ENCODE peak calls at places on chromosomes 11 and 22, in ten cellular contexts. One of them, this sample, is unnamed.

GRCh38 chr11:41845066-41845465 is 385.6 kb upstream of the LRRC4C start:
- DNase-seq in adrenal gland: no peak
- DNase-seq in psoas muscle: no peak
- DNase-seq in RWPE1: no peak
- DNase-seq in BE2C: no peak
- DNase-seq in colonic mucosa: no peak
- DNase-seq in AG10803: no peak
- DNase-seq in HFFc6: no peak
- DNase-seq in choroid plexus epithelial cell: no peak
- DNase-seq in breast epithelium: no peak
- DNase-seq in this sample: no peak

GRCh38 chr11:93587858-93588581 is 44.8 kb upstream of the SMCO4 start:
- DNase-seq in colonic mucosa: peak; percentile 24
- DNase-seq in AG10803: no peak
- DNase-seq in RWPE1: no peak
- DNase-seq in breast epithelium: peak; percentile 34
- DNase-seq in choroid plexus epithelial cell: no peak
- DNase-seq in psoas muscle: no peak
- DNase-seq in BE2C: no peak
- DNase-seq in HFFc6: no peak
- DNase-seq in adrenal gland: no peak
- DNase-seq in this sample: no peak

GRCh38 chr22:24409707-24410106 is 17.7 kb upstream of the ADORA2A start:
- DNase-seq in breast epithelium: no peak
- DNase-seq in adrenal gland: peak; percentile 72
- DNase-seq in RWPE1: no peak
- DNase-seq in AG10803: no peak
- DNase-seq in HFFc6: no peak
- DNase-seq in colonic mucosa: no peak
- DNase-seq in BE2C: no peak
- DNase-seq in psoas muscle: no peak
- DNase-seq in choroid plexus epithelial cell: peak; percentile 36
- DNase-seq in this sample: no peak

GRCh38 chr11:44340656-44341055 is 30.7 kb upstream of the ALX4 start:
- DNase-seq in adrenal gland: no peak
- DNase-seq in choroid plexus epithelial cell: no peak
- DNase-seq in AG10803: no peak
- DNase-seq in HFFc6: no peak
- DNase-seq in colonic mucosa: no peak
- DNase-seq in breast epithelium: no peak
- DNase-seq in RWPE1: no peak
- DNase-seq in BE2C: no peak
- DNase-seq in psoas muscle: no peak
- DNase-seq in this sample: no peak

GRCh38 chr11:65503606-65503922 is 4.7 kb downstream of the MALAT1 start:
- DNase-seq in breast epithelium: no peak
- DNase-seq in HFFc6: peak; percentile 45
- DNase-seq in choroid plexus epithelial cell: peak; percentile 54
- DNase-seq in AG10803: peak; percentile 37
- DNase-seq in adrenal gland: peak; percentile 5
- DNase-seq in colonic mucosa: no peak
- DNase-seq in BE2C: no peak
- DNase-seq in psoas muscle: no peak
- DNase-seq in RWPE1: no peak
- DNase-seq in this sample: no peak

GRCh38 chr11:801097-801780 is 3.2 kb upstream of the SLC25A22 start:
- DNase-seq in HFFc6: no peak
- DNase-seq in AG10803: no peak
- DNase-seq in choroid plexus epithelial cell: no peak
- DNase-seq in RWPE1: no peak
- DNase-seq in BE2C: no peak
- DNase-seq in adrenal gland: no peak
- DNase-seq in colonic mucosa: no peak
- DNase-seq in breast epithelium: no peak
- DNase-seq in psoas muscle: no peak
- DNase-seq in this sample: no peak

GRCh38 chr22:46655861-46656608 is 35.8 kb downstream of the GRAMD4 start:
- DNase-seq in choroid plexus epithelial cell: no peak
- DNase-seq in RWPE1: no peak
- DNase-seq in HFFc6: no peak
- DNase-seq in psoas muscle: no peak
- DNase-seq in AG10803: no peak
- DNase-seq in BE2C: no peak
- DNase-seq in breast epithelium: no peak
- DNase-seq in adrenal gland: no peak
- DNase-seq in colonic mucosa: no peak
- DNase-seq in this sample: no peak

GRCh38 chr11:46696212-46696558 is 4.2 kb downstream of the ARHGAP1 start:
- DNase-seq in AG10803: no peak
- DNase-seq in BE2C: no peak
- DNase-seq in choroid plexus epithelial cell: no peak
- DNase-seq in HFFc6: no peak
- DNase-seq in colonic mucosa: no peak
- DNase-seq in breast epithelium: no peak
- DNase-seq in RWPE1: no peak
- DNase-seq in psoas muscle: peak; percentile 82
- DNase-seq in adrenal gland: peak; percentile 90
- DNase-seq in this sample: no peak

GRCh38 chr22:42630211-42630610 is 10.2 kb downstream of the ATP5MGL start:
- DNase-seq in BE2C: no peak
- DNase-seq in psoas muscle: no peak
- DNase-seq in adrenal gland: no peak
- DNase-seq in colonic mucosa: no peak
- DNase-seq in HFFc6: no peak
- DNase-seq in AG10803: no peak
- DNase-seq in choroid plexus epithelial cell: no peak
- DNase-seq in breast epithelium: no peak
- DNase-seq in RWPE1: no peak
- DNase-seq in this sample: no peak

GRCh38 chr22:42630901-42631602 is 9.3 kb downstream of the ATP5MGL start:
- DNase-seq in choroid plexus epithelial cell: peak; percentile 40
- DNase-seq in psoas muscle: no peak
- DNase-seq in HFFc6: no peak
- DNase-seq in BE2C: no peak
- DNase-seq in colonic mucosa: no peak
- DNase-seq in breast epithelium: no peak
- DNase-seq in RWPE1: peak; percentile 73
- DNase-seq in adrenal gland: no peak
- DNase-seq in AG10803: no peak
- DNase-seq in this sample: no peak

GRCh38 chr22:42633013-42633412 is 7.4 kb downstream of the ATP5MGL start:
- DNase-seq in colonic mucosa: no peak
- DNase-seq in BE2C: no peak
- DNase-seq in breast epithelium: no peak
- DNase-seq in psoas muscle: no peak
- DNase-seq in RWPE1: no peak
- DNase-seq in HFFc6: no peak
- DNase-seq in adrenal gland: no peak
- DNase-seq in choroid plexus epithelial cell: no peak
- DNase-seq in AG10803: no peak
- DNase-seq in this sample: no peak

GRCh38 chr22:42635531-42635930 is 4.9 kb downstream of the ATP5MGL start:
- DNase-seq in breast epithelium: no peak
- DNase-seq in choroid plexus epithelial cell: peak; percentile 84
- DNase-seq in HFFc6: peak; percentile 92
- DNase-seq in psoas muscle: peak; percentile 89
- DNase-seq in adrenal gland: peak; percentile 95
- DNase-seq in colonic mucosa: peak; percentile 34
- DNase-seq in AG10803: peak; percentile 94
- DNase-seq in BE2C: no peak
- DNase-seq in RWPE1: peak; percentile 84
- DNase-seq in this sample: no peak

DNA sequence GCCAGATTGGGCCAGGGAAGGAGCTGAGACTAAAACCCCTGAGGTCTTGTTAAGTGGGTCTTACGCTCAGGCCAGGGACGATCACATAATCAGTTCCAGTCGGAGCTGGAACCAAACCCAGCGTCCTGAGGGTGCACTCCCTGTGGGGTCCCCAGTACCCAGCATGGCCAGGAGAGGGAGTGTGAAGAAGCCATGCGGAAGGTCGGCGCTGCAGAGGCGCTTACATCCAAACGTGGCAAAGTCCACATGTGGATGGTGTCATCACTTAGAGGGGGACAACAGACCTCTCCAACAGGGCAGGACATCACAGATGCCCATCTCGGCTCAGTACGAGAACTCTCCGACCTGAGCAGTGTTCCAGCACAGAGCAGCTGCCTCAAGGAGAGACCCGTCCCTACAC is 8.3 kb downstream of the ATP5MGL start:
- DNase-seq in colonic mucosa: no peak
- DNase-seq in AG10803: no peak
- DNase-seq in choroid plexus epithelial cell: peak; percentile 26
- DNase-seq in HFFc6: no peak
- DNase-seq in BE2C: peak; percentile 44
- DNase-seq in adrenal gland: no peak
- DNase-seq in RWPE1: no peak
- DNase-seq in breast epithelium: no peak
- DNase-seq in psoas muscle: no peak
- DNase-seq in this sample: no peak
- TF ChIP-seq CTCF in colonic mucosa: no peak
- TF ChIP-seq CTCF in AG10803: peak; percentile 53
- TF ChIP-seq CTCF in choroid plexus epithelial cell: peak; percentile 60
- TF ChIP-seq CTCF in HFFc6: peak; percentile 71
- TF ChIP-seq CTCF in BE2C: peak; percentile 55
- TF ChIP-seq CTCF in adrenal gland: peak; percentile 12
- TF ChIP-seq CTCF in RWPE1: no peak
- TF ChIP-seq CTCF in breast epithelium: no peak
- TF ChIP-seq CTCF in psoas muscle: peak; percentile 26
- TF ChIP-seq CTCF in this sample: peak; percentile 48

DNA sequence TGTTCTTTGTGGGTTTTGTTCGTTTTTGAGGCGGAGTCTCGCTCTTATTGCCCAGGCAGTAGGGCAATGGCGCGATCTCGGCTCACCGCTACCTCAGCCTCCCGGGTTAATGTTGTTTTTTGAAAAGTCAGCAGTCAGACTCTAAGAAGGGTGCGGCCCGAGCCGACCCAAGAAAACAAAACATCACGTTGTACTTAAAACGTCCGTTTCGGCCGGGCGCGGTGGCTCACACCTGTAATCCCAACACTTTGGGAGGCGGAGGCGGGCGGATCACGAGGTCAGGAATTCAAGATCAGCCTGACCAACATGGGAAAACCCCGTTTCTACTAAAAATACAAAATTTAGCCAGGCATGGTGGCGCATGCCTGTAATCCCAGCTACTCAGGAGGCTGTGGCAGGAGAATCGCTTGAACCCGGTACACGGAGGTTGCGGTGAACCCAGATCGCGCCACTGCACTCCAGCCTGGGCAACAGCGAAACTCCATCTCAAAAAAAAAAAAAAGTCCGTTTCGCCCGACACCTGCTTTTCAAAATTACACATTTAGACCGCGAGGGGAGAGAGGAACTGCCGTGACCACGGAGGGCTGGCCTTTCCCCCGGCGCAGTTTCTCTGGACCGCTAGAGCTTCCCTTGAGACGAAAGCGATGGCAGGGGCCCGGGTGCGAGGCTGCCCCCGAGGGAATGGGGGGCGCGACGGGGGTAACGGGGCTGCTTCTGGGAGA is 636 bp downstream of the CD59 start:
- DNase-seq in colonic mucosa: peak; percentile 71
- DNase-seq in HFFc6: no peak
- DNase-seq in breast epithelium: peak; percentile 25
- DNase-seq in RWPE1: no peak
- DNase-seq in psoas muscle: no peak
- DNase-seq in adrenal gland: peak; percentile 49
- DNase-seq in AG10803: peak; percentile 28
- DNase-seq in BE2C: peak; percentile 8
- DNase-seq in choroid plexus epithelial cell: no peak
- DNase-seq in this sample: peak; percentile 76
- TF ChIP-seq CTCF in colonic mucosa: no peak
- TF ChIP-seq CTCF in HFFc6: no peak
- TF ChIP-seq CTCF in breast epithelium: peak; percentile 41
- TF ChIP-seq CTCF in RWPE1: no peak
- TF ChIP-seq CTCF in psoas muscle: no peak
- TF ChIP-seq CTCF in adrenal gland: no peak
- TF ChIP-seq CTCF in AG10803: no peak
- TF ChIP-seq CTCF in BE2C: no peak
- TF ChIP-seq CTCF in choroid plexus epithelial cell: peak; percentile 2
- TF ChIP-seq CTCF in this sample: no peak

GRCh38 chr22:37500745-37501144 is 14.6 kb upstream of the MFNG start:
- DNase-seq in AG10803: no peak
- DNase-seq in BE2C: no peak
- DNase-seq in colonic mucosa: no peak
- DNase-seq in choroid plexus epithelial cell: no peak
- DNase-seq in RWPE1: no peak
- DNase-seq in HFFc6: no peak
- DNase-seq in breast epithelium: no peak
- DNase-seq in psoas muscle: no peak
- DNase-seq in adrenal gland: no peak
- DNase-seq in this sample: no peak

GRCh38 chr22:37496651-37497599 is 10.7 kb upstream of the MFNG start:
- DNase-seq in BE2C: no peak
- DNase-seq in choroid plexus epithelial cell: peak; percentile 90
- DNase-seq in AG10803: peak; percentile 90
- DNase-seq in breast epithelium: no peak
- DNase-seq in psoas muscle: no peak
- DNase-seq in RWPE1: peak; percentile 76
- DNase-seq in colonic mucosa: no peak
- DNase-seq in HFFc6: peak; percentile 93
- DNase-seq in adrenal gland: no peak
- DNase-seq in this sample: no peak

GRCh38 chr22:37499789-37500188 is 13.6 kb upstream of the MFNG start:
- DNase-seq in colonic mucosa: no peak
- DNase-seq in psoas muscle: no peak
- DNase-seq in RWPE1: no peak
- DNase-seq in BE2C: peak; percentile 78
- DNase-seq in adrenal gland: no peak
- DNase-seq in HFFc6: no peak
- DNase-seq in breast epithelium: no peak
- DNase-seq in choroid plexus epithelial cell: no peak
- DNase-seq in AG10803: no peak
- DNase-seq in this sample: no peak

GRCh38 chr22:37499006-37499707 is 13.0 kb upstream of the MFNG start:
- DNase-seq in AG10803: no peak
- DNase-seq in HFFc6: no peak
- DNase-seq in choroid plexus epithelial cell: peak; percentile 80
- DNase-seq in RWPE1: no peak
- DNase-seq in breast epithelium: no peak
- DNase-seq in colonic mucosa: no peak
- DNase-seq in BE2C: no peak
- DNase-seq in psoas muscle: no peak
- DNase-seq in adrenal gland: no peak
- DNase-seq in this sample: no peak

DNA sequence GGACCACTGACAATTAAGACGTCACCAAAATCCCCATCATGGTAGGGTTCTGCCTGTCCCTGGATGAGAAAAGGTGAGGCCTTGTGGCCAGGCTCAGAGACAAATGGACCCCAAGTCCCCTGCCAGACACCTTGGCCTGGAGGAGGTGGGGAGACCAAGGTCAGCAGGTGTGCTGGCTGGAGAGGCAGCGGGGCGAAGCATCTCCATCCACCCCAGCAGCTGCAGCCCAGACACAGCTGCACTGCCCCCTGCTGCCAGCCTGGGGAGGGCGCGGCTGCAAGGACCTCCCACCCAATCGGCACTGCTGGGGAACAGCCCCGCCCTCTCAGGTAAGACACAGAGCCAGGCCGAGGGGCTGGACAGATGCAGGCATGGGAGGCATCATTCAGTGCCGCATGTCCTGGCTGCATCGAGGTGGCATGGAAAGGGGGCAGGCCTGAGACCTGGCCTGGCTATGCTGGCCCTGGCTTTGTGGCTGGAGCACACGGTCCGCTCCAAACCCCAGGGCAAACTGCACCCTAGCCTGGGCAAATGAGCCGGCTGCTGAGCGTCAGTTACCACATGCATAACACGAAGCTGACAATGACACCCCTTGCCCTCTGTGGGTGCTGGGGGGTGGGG is 12.2 kb upstream of the MFNG start:
- DNase-seq in HFFc6: no peak
- DNase-seq in AG10803: no peak
- DNase-seq in adrenal gland: no peak
- DNase-seq in colonic mucosa: peak; percentile 77
- DNase-seq in choroid plexus epithelial cell: peak; percentile 19
- DNase-seq in psoas muscle: no peak
- DNase-seq in BE2C: peak; percentile 72
- DNase-seq in breast epithelium: no peak
- DNase-seq in RWPE1: no peak
- DNase-seq in this sample: peak; percentile 88
- TF ChIP-seq CTCF in HFFc6: peak; percentile 69
- TF ChIP-seq CTCF in AG10803: no peak
- TF ChIP-seq CTCF in adrenal gland: peak; percentile 35
- TF ChIP-seq CTCF in colonic mucosa: peak; percentile 76
- TF ChIP-seq CTCF in choroid plexus epithelial cell: peak; percentile 58
- TF ChIP-seq CTCF in psoas muscle: no peak
- TF ChIP-seq CTCF in BE2C: peak; percentile 86
- TF ChIP-seq CTCF in breast epithelium: no peak
- TF ChIP-seq CTCF in RWPE1: no peak
- TF ChIP-seq CTCF in this sample: peak; percentile 83

GRCh38 chr22:30557243-30557642 is 10.7 kb upstream of the SEC14L6 start:
- DNase-seq in choroid plexus epithelial cell: no peak
- DNase-seq in adrenal gland: no peak
- DNase-seq in colonic mucosa: no peak
- DNase-seq in AG10803: no peak
- DNase-seq in RWPE1: no peak
- DNase-seq in HFFc6: no peak
- DNase-seq in psoas muscle: no peak
- DNase-seq in BE2C: no peak
- DNase-seq in breast epithelium: no peak
- DNase-seq in this sample: no peak

GRCh38 chr22:30555282-30556210 is 9.0 kb upstream of the SEC14L6 start:
- DNase-seq in AG10803: no peak
- DNase-seq in adrenal gland: no peak
- DNase-seq in choroid plexus epithelial cell: no peak
- DNase-seq in breast epithelium: no peak
- DNase-seq in BE2C: no peak
- DNase-seq in HFFc6: no peak
- DNase-seq in RWPE1: no peak
- DNase-seq in colonic mucosa: no peak
- DNase-seq in psoas muscle: no peak
- DNase-seq in this sample: no peak

GRCh38 chr22:30553971-30554370 is 7.4 kb upstream of the SEC14L6 start:
- DNase-seq in adrenal gland: no peak
- DNase-seq in psoas muscle: no peak
- DNase-seq in BE2C: no peak
- DNase-seq in RWPE1: no peak
- DNase-seq in AG10803: no peak
- DNase-seq in breast epithelium: no peak
- DNase-seq in choroid plexus epithelial cell: no peak
- DNase-seq in HFFc6: no peak
- DNase-seq in colonic mucosa: no peak
- DNase-seq in this sample: no peak

GRCh38 chr22:30559889-30560288 is 13.3 kb upstream of the SEC14L6 start:
- DNase-seq in AG10803: no peak
- DNase-seq in colonic mucosa: no peak
- DNase-seq in breast epithelium: no peak
- DNase-seq in choroid plexus epithelial cell: no peak
- DNase-seq in psoas muscle: no peak
- DNase-seq in HFFc6: no peak
- DNase-seq in RWPE1: no peak
- DNase-seq in adrenal gland: no peak
- DNase-seq in BE2C: no peak
- DNase-seq in this sample: no peak

GRCh38 chr22:30556388-30556787 is 9.8 kb upstream of the SEC14L6 start:
- DNase-seq in colonic mucosa: no peak
- DNase-seq in psoas muscle: no peak
- DNase-seq in HFFc6: no peak
- DNase-seq in BE2C: no peak
- DNase-seq in choroid plexus epithelial cell: no peak
- DNase-seq in AG10803: no peak
- DNase-seq in adrenal gland: no peak
- DNase-seq in breast epithelium: no peak
- DNase-seq in RWPE1: no peak
- DNase-seq in this sample: no peak
- TF ChIP-seq CTCF in colonic mucosa: no peak
- TF ChIP-seq CTCF in psoas muscle: no peak
- TF ChIP-seq CTCF in HFFc6: peak; percentile 16
- TF ChIP-seq CTCF in BE2C: peak; percentile 15
- TF ChIP-seq CTCF in choroid plexus epithelial cell: peak; percentile 16
- TF ChIP-seq CTCF in AG10803: no peak
- TF ChIP-seq CTCF in adrenal gland: no peak
- TF ChIP-seq CTCF in breast epithelium: no peak
- TF ChIP-seq CTCF in RWPE1: no peak
- TF ChIP-seq CTCF in this sample: peak; percentile 27